ENCODE peak calls at places on chromosomes 4 and X, in five cellular contexts. B is mammary epithelial cell, A is retinal pigment epithelial cell, R is IMR-90, V is hepatocyte. O is an unnamed sample.

GRCh38 chrX:71640002-71640401 is 21.7 kb upstream of the CXCR3 start:
- DNase-seq in B (no peak), A (no peak), R (no peak), V (no peak), O (no peak)

GRCh38 chr4:159925770-159926169 is 822.9 kb downstream of the RAPGEF2 start:
- DNase-seq in B (no peak), A (no peak), R (no peak), V (no peak), O (no peak)

GRCh38 chr4:141411936-141412335 is 191.2 kb downstream of the ZNF330 start:
- DNase-seq in B (no peak), A (no peak), R (no peak), V (no peak), O (no peak)

GRCh38 chr4:140296335-140296753 is 77.1 kb upstream of the SCOC start:
- DNase-seq in B (peak; percentile 42), A (no peak), R (peak; percentile 89), V (peak; percentile 70), O (peak; percentile 79)

GRCh38 chrX:104922206-104922621 is 298.3 kb downstream of the TEX13A start:
- DNase-seq in B (peak; percentile 58), A (peak; percentile 17), R (peak; percentile 61), V (peak; percentile 72), O (peak; percentile 7)

GRCh38 chr4:139502312-139502946 is 48.5 kb downstream of the RAB33B start:
- DNase-seq in B (no peak), A (no peak), R (no peak), V (no peak), O (no peak)

GRCh38 chr4:76765473-76766183 is 132.3 kb downstream of the SOWAHB start:
- DNase-seq in B (no peak), A (no peak), R (peak; percentile 34), V (no peak), O (no peak)

GRCh38 chr4:76624271-76624681 is 189.2 kb downstream of the SHROOM3 start:
- DNase-seq in B (peak; percentile 94), A (peak; percentile 75), R (peak; percentile 94), V (peak; percentile 72), O (peak; percentile 96)

GRCh38 chrX:129099206-129099605 is 424.1 kb downstream of the SMARCA1 start:
- DNase-seq in B (no peak), A (no peak), R (no peak), V (no peak), O (no peak)

GRCh38 chr4:101621120-101621519 is 169.4 kb upstream of the BANK1 start:
- DNase-seq in B (no peak), A (no peak), R (peak; percentile 19), V (no peak), O (peak; percentile 52)

GRCh38 chrX:40097492-40098263 is at the start of gene BCOR:
- DNase-seq in B (peak; percentile 63), A (no peak), R (peak; percentile 58), V (peak; percentile 89), O (no peak)

GRCh38 chr4:69860007-69860406 is at the start of gene SULT1E1:
- DNase-seq in B (peak; percentile 89), A (peak; percentile 19), R (peak; percentile 0), V (no peak), O (no peak)

GRCh38 chr4:166045457-166045856 is 172.4 kb downstream of the TLL1 start:
- DNase-seq in B (no peak), A (no peak), R (no peak), V (no peak), O (no peak)

GRCh38 chrX:124289443-124289842 is 43.0 kb upstream of the TEX13D start:
- DNase-seq in B (no peak), A (no peak), R (no peak), V (no peak), O (no peak)

GRCh38 chrX:17692709-17693346 is 44.5 kb upstream of the SCML1 start:
- DNase-seq in B (peak; percentile 47), A (no peak), R (peak; percentile 84), V (no peak), O (no peak)

GRCh38 chr4:79209822-79210635 is 115.8 kb downstream of the NAA11 start:
- DNase-seq in B (no peak), A (no peak), R (no peak), V (peak; percentile 57), O (peak; percentile 55)

GRCh38 chr4:74108457-74109115 is 9.6 kb upstream of the CXCL2 start:
- DNase-seq in B (no peak), A (no peak), R (no peak), V (no peak), O (no peak)

GRCh38 chr4:38678078-38678477 is 14.1 kb downstream of the KLF3 start:
- DNase-seq in B (peak; percentile 58), A (no peak), R (peak; percentile 100), V (no peak), O (no peak)

GRCh38 chr4:128225148-128225547 is 62.5 kb downstream of the PGRMC2 start:
- DNase-seq in B (no peak), A (peak; percentile 72), R (peak; percentile 82), V (no peak), O (no peak)

GRCh38 chr4:160825644-160826338 is 1338.0 kb downstream of the FSTL5 start:
- DNase-seq in B (no peak), A (no peak), R (no peak), V (no peak), O (no peak)

GRCh38 chr4:164501074-164501473 is 252.9 kb upstream of the SMIM31 start:
- DNase-seq in B (peak; percentile 41), A (no peak), R (no peak), V (no peak), O (peak; percentile 16)

GRCh38 chrX:103825881-103826280 is 6.2 kb downstream of the RAB9B start:
- DNase-seq in B (no peak), A (no peak), R (no peak), V (no peak), O (no peak)

GRCh38 chr4:2647403-2648158 is 108.6 kb downstream of the TNIP2 start:
- DNase-seq in B (no peak), A (no peak), R (no peak), V (no peak), O (no peak)

GRCh38 chrX:38817004-38817703 is 15.9 kb downstream of the MID1IP1 start:
- DNase-seq in B (no peak), A (no peak), R (peak; percentile 43), V (peak; percentile 48), O (no peak)

GRCh38 chr4:112813790-112814189 is 176.8 kb downstream of the LARP7 start:
- DNase-seq in B (peak; percentile 76), A (peak; percentile 24), R (peak; percentile 34), V (no peak), O (peak; percentile 52)

GRCh38 chr4:7693711-7694110 is 245.9 kb downstream of the AFAP1 start:
- DNase-seq in B (no peak), A (no peak), R (no peak), V (no peak), O (no peak)

GRCh38 chr4:166735553-166735952 is 498.7 kb downstream of the SPOCK3 start:
- DNase-seq in B (no peak), A (no peak), R (no peak), V (no peak), O (no peak)

GRCh38 chr4:11252149-11252548 is 176.5 kb downstream of the HS3ST1 start:
- DNase-seq in B (no peak), A (no peak), R (no peak), V (no peak), O (no peak)

DNA sequence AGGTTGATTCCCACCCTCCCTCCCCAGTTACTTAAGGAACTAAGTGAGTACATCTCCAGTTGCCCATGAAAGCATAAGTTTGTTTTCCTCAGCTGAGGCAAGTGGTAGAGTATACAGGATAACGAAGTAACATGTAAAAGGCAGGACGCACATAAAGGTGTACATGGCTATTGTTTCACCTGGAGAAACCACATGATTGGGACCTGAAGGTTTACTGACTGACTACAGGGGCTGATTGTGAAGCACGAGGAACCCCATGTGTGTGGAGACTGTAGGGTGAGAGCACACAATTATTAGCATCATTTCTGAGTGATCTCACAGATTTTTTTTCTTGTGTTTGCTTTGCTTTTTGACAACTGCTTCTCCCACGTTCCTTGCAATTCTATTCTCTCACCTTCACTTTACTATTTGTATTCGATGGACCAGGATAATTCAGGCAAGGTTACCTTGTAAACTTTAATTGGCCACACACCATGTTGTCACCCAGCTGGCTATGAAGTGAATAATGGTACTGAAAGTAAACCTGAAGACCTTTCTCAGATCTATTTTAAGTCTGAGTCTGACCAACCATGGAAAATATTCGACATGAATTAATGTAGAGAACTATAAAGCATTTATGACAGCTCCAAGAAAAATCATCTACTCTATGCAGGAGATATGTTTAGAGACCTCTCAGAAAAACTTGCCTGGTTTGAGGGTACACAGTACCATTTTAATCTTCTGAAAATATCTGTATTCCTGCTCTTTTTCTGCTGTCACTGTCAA is 102.5 kb upstream of the MYOZ2 start:
- DNase-seq in B (no peak), A (no peak), R (no peak), V (no peak), O (no peak)
- TF ChIP-seq CTCF in B (no peak), A (no peak), R (no peak), V (no peak), O (no peak)

DNA sequence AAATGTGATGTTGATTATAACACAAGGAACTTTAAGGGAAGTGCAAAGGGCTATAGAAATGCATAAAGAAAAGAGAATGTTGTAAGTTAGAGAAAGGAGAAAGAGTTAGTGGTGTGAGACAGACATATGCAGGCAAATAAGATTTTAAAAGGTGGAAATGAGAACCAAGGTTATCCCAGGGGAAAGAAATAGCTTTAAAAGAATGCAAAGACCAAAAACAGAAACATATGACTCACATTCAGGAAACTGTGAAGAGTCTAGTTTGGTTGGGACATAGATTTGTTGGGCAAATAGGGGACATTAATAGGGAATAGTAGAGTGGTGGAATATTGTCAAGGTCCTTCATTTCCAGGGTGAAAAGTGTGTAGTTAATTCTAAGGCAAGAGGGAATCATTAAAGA is 52.4 kb downstream of the MAPK10 start:
- DNase-seq in B (no peak), A (no peak), R (no peak), V (no peak), O (no peak)
- H3K4me3 ChIP-seq in B (no peak overlapping the region), A (no peak overlapping the region), R (no peak overlapping the region), V (no peak overlapping the region), O (no peak overlapping the region)

DNA sequence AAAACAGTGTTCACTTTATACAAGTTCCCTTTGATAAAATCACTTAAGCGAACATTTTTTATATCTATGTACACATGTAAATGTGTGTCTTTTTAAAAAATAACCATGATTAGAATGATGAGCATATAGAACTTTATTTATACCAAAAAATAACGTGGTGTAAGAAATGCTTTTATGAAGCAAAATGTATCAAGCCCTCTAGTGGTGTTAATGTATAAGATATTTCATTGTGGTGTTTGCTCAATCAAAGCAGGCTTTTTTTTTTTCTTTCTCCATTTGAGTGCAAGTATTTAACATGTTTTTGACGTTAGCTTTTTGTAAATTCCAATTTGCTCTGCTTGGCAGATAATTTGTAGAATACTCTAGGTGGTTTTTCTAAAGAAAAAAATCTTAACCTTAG is 2092.4 kb upstream of the TENM3 start:
- DNase-seq in B (no peak), A (no peak), R (peak; percentile 12), V (no peak), O (no peak)
- TF ChIP-seq CTCF in B (peak; percentile 34), A (peak; percentile 50), R (peak; percentile 39), V (peak; percentile 53), O (peak; percentile 52)

GRCh38 chr4:88227734-88228133 is 56.6 kb downstream of the PPM1K start:
- DNase-seq in B (no peak), A (no peak), R (no peak), V (no peak), O (no peak)

GRCh38 chr4:88230953-88231835 is 53.2 kb downstream of the PPM1K start:
- DNase-seq in B (no peak), A (no peak), R (peak; percentile 20), V (no peak), O (no peak)

GRCh38 chr4:88226143-88226542 is 58.2 kb downstream of the PPM1K start:
- DNase-seq in B (peak; percentile 59), A (no peak), R (no peak), V (no peak), O (no peak)

GRCh38 chr4:88225216-88226107 is 58.9 kb downstream of the PPM1K start:
- DNase-seq in B (peak; percentile 2), A (no peak), R (peak; percentile 26), V (no peak), O (no peak)

GRCh38 chr4:88230399-88230798 is 54.0 kb downstream of the PPM1K start:
- DNase-seq in B (no peak), A (no peak), R (no peak), V (no peak), O (no peak)
- H3K4me3 ChIP-seq in B (no peak overlapping the region), A (no peak overlapping the region), R (no peak overlapping the region), V (no peak overlapping the region), O (no peak overlapping the region)

O was measured in epithelial cell of proximal tubule.